ENCODE peak calls at places on chromosome 11, in six cellular contexts. Y, B, U, E, A and W are unnamed samples.

GRCh38 chr11:62273284-62273683 is 3.3 kb downstream of the SCGB2A2 start:
- DNase-seq in U (no peak), Y (no peak), E (no peak), A (no peak), B (no peak), W (no peak)

GRCh38 chr11:132234878-132235277 is 864.5 kb downstream of the NTM start:
- DNase-seq in E (no peak), A (no peak), U (no peak), Y (no peak), B (no peak), W (no peak)

GRCh38 chr11:46391578-46392420 is at the start of gene CHRM4:
- DNase-seq in B (no peak), A (no peak), Y (peak), E (peak), U (no peak), W (no peak)

GRCh38 chr11:92211576-92212167 is 12.9 kb upstream of the FAT3 start:
- DNase-seq in E (peak), U (no peak), B (no peak), Y (no peak), A (no peak), W (no peak)

GRCh38 chr11:6002202-6002699 is 4.5 kb downstream of the OR56A4 start:
- DNase-seq in B (no peak), Y (no peak), A (no peak), U (no peak), E (no peak), W (no peak)

GRCh38 chr11:78469905-78470304 is 52.3 kb upstream of the GAB2 start:
- DNase-seq in U (no peak), Y (no peak), A (no peak), E (no peak), B (no peak), W (no peak)

GRCh38 chr11:122108192-122108799 is 7.7 kb downstream of the BLID start:
- DNase-seq in E (peak), B (peak), Y (no peak), U (no peak), A (no peak), W (no peak)

GRCh38 chr11:2713069-2713468 is 13.3 kb upstream of the KCNQ1OT1 start:
- DNase-seq in Y (no peak), U (no peak), A (no peak), B (no peak), E (no peak), W (no peak)

GRCh38 chr11:11486002-11486401 is 133.0 kb upstream of the CSNK2A3 start:
- DNase-seq in Y (no peak), B (peak), E (no peak), A (peak), U (no peak), W (no peak)

GRCh38 chr11:71282581-71283351 is 30.4 kb upstream of the SHANK2 start:
- DNase-seq in B (no peak), E (peak), A (peak), U (peak), Y (no peak), W (no peak)

GRCh38 chr11:7538023-7538422 is 24.2 kb downstream of the PPFIBP2 start:
- DNase-seq in U (no peak), Y (no peak), E (no peak), A (no peak), B (no peak), W (peak)

GRCh38 chr11:117544431-117544830 is 216.8 kb downstream of the CEP164 start:
- DNase-seq in U (no peak), E (no peak), A (no peak), B (no peak), Y (no peak), W (no peak)

GRCh38 chr11:63985812-63986155 is 454 bp upstream of the OTUB1 start:
- DNase-seq in A (no peak), B (peak), Y (no peak), E (no peak), U (no peak), W (no peak)

GRCh38 chr11:62489204-62489603 is 57.4 kb downstream of the AHNAK start:
- DNase-seq in Y (no peak), E (no peak), U (no peak), A (no peak), B (no peak), W (no peak)

GRCh38 chr11:12478743-12479142 is 101.4 kb downstream of the PARVA start:
- DNase-seq in A (no peak), Y (no peak), B (no peak), E (peak), U (no peak), W (no peak)

GRCh38 chr11:11135820-11136476 is 217.1 kb downstream of the CSNK2A3 start:
- DNase-seq in A (no peak), Y (no peak), E (no peak), B (no peak), U (no peak), W (no peak)

GRCh38 chr11:66561975-66562248 is 6.5 kb downstream of the CTSF start:
- DNase-seq in U (no peak), Y (no peak), B (no peak), E (no peak), A (no peak), W (no peak)

GRCh38 chr11:7657306-7658025 is 15.8 kb downstream of the CYB5R2 start:
- DNase-seq in E (peak), Y (peak), U (no peak), A (peak), B (peak), W (no peak)

GRCh38 chr11:113591122-113591521 is 115.0 kb downstream of the TMPRSS5 start:
- DNase-seq in A (no peak), E (no peak), Y (no peak), B (no peak), U (no peak), W (no peak)

GRCh38 chr11:119891392-119891791 is 162.4 kb upstream of the NECTIN1 start:
- DNase-seq in Y (no peak), A (no peak), B (no peak), U (no peak), E (no peak), W (no peak)

GRCh38 chr11:86511086-86511551 is 136.4 kb downstream of the CCDC81 start:
- DNase-seq in E (no peak), A (no peak), B (no peak), Y (peak), U (no peak), W (no peak)

GRCh38 chr11:102666331-102666957 is 39.1 kb downstream of the MMP27 start:
- DNase-seq in U (no peak), B (no peak), A (no peak), E (peak), Y (peak), W (no peak)

GRCh38 chr11:95652002-95652472 is 137.5 kb downstream of the FAM76B start:
- DNase-seq in A (no peak), E (no peak), U (no peak), B (no peak), Y (no peak), W (no peak)

GRCh38 chr11:12674571-12674935 is 332 bp downstream of the TEAD1 start:
- DNase-seq in U (peak), Y (no peak), E (no peak), A (peak), B (no peak), W (no peak)

GRCh38 chr11:48007677-48008076 is 27.3 kb downstream of the PTPRJ start:
- DNase-seq in A (no peak), Y (no peak), E (no peak), U (no peak), B (peak), W (no peak)

GRCh38 chr11:60871378-60872061 is 4.2 kb downstream of the ZP1 start:
- DNase-seq in B (peak), U (peak), Y (no peak), A (peak), E (no peak), W (no peak)

GRCh38 chr11:21133722-21134121 is 464.3 kb downstream of the NELL1 start:
- DNase-seq in E (no peak), A (no peak), B (no peak), Y (no peak), U (no peak), W (no peak)

GRCh38 chr11:68047437-68048290 is 8.8 kb downstream of the TCIRG1 start:
- DNase-seq in A (no peak), B (no peak), Y (no peak), E (no peak), U (no peak), W (no peak)

GRCh38 chr11:112355726-112356125 is 95.1 kb upstream of the PLET1 start:
- DNase-seq in Y (no peak), A (peak), B (peak), U (no peak), E (no peak), W (no peak)

GRCh38 chr11:116352881-116353280 is 419.9 kb downstream of the BUD13 start:
- DNase-seq in U (no peak), A (no peak), Y (no peak), B (no peak), E (no peak), W (no peak)

GRCh38 chr11:81359476-81359875 is 1374.2 kb downstream of the FAM181B start:
- DNase-seq in B (no peak), A (no peak), Y (no peak), U (no peak), E (no peak), W (no peak)

GRCh38 chr11:65134240-65134951 is at the start of gene SYVN1:
- DNase-seq in E (peak), A (peak), U (peak), Y (peak), B (peak), W (peak)
- TF ChIP-seq POLR2A in E (peak), A (peak), U (peak), Y (peak), B (peak), W (peak)

GRCh38 chr11:74844072-74844471 is 95.4 kb downstream of the RNF169 start:
- DNase-seq in U (no peak), Y (no peak), E (no peak), B (peak), A (no peak), W (no peak)
- TF ChIP-seq EP300 in U (no peak), Y (no peak), E (no peak), B (no peak), A (no peak), W (no peak)

GRCh38 chr11:497565-498296 is 9.3 kb downstream of the RNH1 start:
- DNase-seq in E (no peak), B (no peak), A (no peak), U (no peak), Y (no peak), W (no peak)

GRCh38 chr11:494761-495536 is 12.1 kb downstream of the RNH1 start:
- DNase-seq in E (no peak), U (no peak), Y (no peak), B (no peak), A (no peak), W (no peak)

GRCh38 chr11:495537-495931 is 11.5 kb downstream of the RNH1 start:
- DNase-seq in B (no peak), E (no peak), A (no peak), Y (no peak), U (no peak), W (no peak)

GRCh38 chr11:498297-499181 is 8.5 kb downstream of the RNH1 start:
- DNase-seq in A (no peak), Y (no peak), U (no peak), E (no peak), B (no peak), W (no peak)

DNA sequence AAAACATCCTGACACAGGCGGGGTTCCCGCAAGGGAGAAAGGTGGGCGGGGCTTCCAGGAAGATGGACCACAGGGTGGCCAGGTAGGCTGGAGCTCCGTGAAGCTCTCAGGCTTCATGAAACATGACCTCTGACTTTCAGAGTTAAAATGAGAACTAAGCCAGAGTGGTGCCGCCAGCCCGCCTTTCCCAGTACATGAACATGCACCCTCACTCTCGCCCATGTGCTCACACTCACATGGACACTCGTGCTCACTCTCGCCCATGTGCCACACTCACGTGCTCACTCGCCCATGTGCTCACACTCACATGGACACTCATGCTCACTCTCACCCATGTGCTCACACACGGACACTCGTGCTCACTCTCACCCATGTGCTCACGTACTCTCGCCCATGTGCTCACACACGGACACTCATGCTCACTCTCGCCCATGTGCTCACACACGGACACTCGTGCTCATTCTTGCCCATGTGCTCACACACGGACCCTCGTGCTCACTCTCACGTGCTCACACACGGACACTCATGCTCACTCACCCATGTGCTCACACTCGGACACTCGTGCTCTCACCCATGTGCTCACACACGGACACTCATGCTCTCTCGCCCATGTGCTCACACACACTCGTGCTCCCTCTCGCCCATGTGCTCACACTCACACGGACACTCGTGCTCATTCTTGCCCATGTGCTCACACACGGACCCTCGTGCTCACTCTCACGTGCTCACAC is 10.0 kb downstream of the RNH1 start:
- DNase-seq in B (no peak), E (no peak), U (no peak), Y (no peak), A (no peak), W (no peak)
- TF ChIP-seq POLR2A in B (no peak), E (peak), U (no peak), Y (no peak), A (no peak), W (no peak)

GRCh38 chr11:134973801-134974200 is 561.8 kb upstream of the B3GAT1 start:
- DNase-seq in A (no peak), B (no peak), U (peak), Y (no peak), E (no peak), W (no peak)
- TF ChIP-seq EP300 in A (no peak), B (no peak), U (no peak), Y (no peak), E (no peak), W (no peak)

GRCh38 chr11:65477271-65478029 is 21.4 kb upstream of the MALAT1 start:
- DNase-seq in A (peak), E (peak), B (peak), Y (peak), U (peak), W (peak)

GRCh38 chr11:65482306-65482850 is 16.5 kb upstream of the MALAT1 start:
- DNase-seq in A (no peak), U (no peak), E (no peak), Y (no peak), B (no peak), W (no peak)

GRCh38 chr11:65478411-65479183 is 20.2 kb upstream of the MALAT1 start:
- DNase-seq in Y (no peak), A (peak), E (no peak), U (peak), B (no peak), W (no peak)

GRCh38 chr11:65476632-65477270 is 22.1 kb upstream of the MALAT1 start:
- DNase-seq in B (no peak), E (no peak), U (no peak), A (peak), Y (no peak), W (no peak)

GRCh38 chr11:65479184-65480145 is 19.4 kb upstream of the MALAT1 start:
- DNase-seq in B (peak), U (peak), Y (peak), A (peak), E (no peak), W (peak)
- TF ChIP-seq POLR2A in B (no peak), U (no peak), Y (no peak), A (peak), E (no peak), W (no peak)

DNA sequence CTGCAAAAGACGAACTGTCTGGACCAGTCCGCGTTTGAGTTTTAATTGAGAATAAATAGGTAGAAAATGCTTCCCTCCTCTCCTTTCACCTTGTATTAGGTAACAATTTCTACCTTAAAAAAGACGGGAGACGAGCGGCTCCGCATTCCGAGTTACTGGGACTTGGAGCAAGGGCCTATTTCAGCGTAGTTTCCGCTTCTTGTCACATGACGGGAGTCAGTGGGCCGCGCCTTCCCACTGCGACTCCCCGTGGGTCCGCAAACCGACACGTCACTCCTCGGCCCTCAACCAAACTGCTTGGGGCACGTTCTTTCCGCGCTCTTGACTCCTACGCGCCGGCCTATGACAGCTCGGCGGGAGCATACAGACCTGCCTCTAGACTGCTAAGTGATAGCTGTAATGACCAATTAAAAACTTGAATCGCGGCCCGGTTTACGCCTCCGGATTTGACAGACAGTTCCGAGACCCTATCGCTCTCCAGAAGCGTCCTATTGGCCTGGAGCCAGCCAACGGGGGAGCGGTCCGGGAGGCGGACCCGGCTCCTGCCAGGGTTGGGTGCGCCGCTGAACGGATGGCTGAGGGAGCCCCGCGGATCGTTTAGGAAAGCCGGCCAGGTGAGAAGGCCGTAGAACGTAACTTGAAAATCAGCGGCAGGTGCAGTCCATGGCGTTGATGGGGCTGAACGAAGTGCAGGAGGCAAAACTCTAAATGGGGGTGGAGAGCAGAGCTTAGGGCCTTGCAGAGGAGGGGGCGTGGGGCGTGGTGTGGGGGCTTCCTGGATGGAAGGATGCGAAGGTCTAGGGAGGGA is at the start of gene STT3A:
- DNase-seq in A (peak), Y (peak), B (peak), U (peak), E (peak), W (peak)
- TF ChIP-seq EP300 in A (no peak), Y (no peak), B (no peak), U (no peak), E (no peak), W (peak)

GRCh38 chr11:94641167-94641761 is 74.1 kb downstream of the PIWIL4 start:
- DNase-seq in B (no peak), Y (no peak), U (no peak), A (no peak), E (no peak), W (no peak)

GRCh38 chr11:94639901-94640721 is 72.9 kb downstream of the PIWIL4 start:
- DNase-seq in U (no peak), A (no peak), Y (no peak), B (no peak), E (no peak), W (no peak)

GRCh38 chr11:94636388-94636787 is 69.2 kb downstream of the PIWIL4 start:
- DNase-seq in B (no peak), A (no peak), U (no peak), Y (no peak), E (no peak), W (no peak)

GRCh38 chr11:94638902-94639373 is 71.8 kb downstream of the PIWIL4 start:
- DNase-seq in B (no peak), U (no peak), E (no peak), Y (no peak), A (no peak), W (no peak)

GRCh38 chr11:94638278-94638901 is 71.2 kb downstream of the PIWIL4 start:
- DNase-seq in E (no peak), B (no peak), Y (no peak), U (no peak), A (no peak), W (no peak)
- TF ChIP-seq POLR2A in E (no peak), B (no peak), Y (no peak), U (no peak), A (no peak), W (no peak)

GRCh38 chr11:69760319-69760718 is 14.8 kb downstream of the FGF4 start:
- DNase-seq in Y (no peak), E (no peak), B (no peak), A (no peak), U (no peak), W (no peak)
- TF ChIP-seq EP300 in Y (no peak), E (no peak), B (no peak), A (no peak), U (no peak), W (no peak)

DNA sequence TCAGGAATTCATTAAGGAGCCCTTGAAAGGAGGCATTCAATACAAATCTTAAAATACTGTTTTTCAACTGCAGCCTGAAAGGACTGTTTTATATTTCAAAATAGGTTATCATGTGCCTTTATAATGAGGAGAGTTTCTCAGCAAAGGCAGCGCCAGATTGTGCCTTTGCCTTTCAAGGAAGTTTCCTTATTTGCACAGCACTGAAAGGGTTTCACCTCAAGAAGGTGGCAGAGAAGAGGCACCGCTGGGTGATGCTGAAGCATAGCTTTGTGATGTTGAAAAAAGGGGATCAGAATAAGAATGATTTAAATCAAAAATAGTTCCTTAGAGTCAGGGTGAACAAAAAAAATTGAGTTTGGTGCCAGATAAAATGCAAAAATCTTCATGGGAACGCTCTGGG is 601.0 kb upstream of the KIRREL3 start:
- DNase-seq in A (no peak), B (no peak), U (no peak), E (no peak), Y (no peak), W (no peak)
- TF ChIP-seq POLR2A in A (no peak), B (no peak), U (no peak), E (no peak), Y (no peak), W (no peak)